ENCODE peak calls at places on chromosomes 3 and 15, in seven cellular contexts. W is HCT116, G is Panc1, N is H1, M is HepG2, A is K562, H is GM12878. P is an unnamed sample.

GRCh38 chr3:45597166-45597565 is 2.6 kb downstream of the LIMD1 start:
- DNase-seq in W (no peak), G (no peak), N (no peak), M (no peak), A (no peak), H (no peak), P (no peak)

GRCh38 chr3:25429441-25429907 is 1.4 kb downstream of the RARB start:
- DNase-seq in W (no peak), G (no peak), N (no peak), M (no peak), A (no peak), H (no peak), P (no peak)

GRCh38 chr3:134352031-134352671 is 22.1 kb downstream of the AMOTL2 start:
- DNase-seq in W (no peak), G (no peak), N (no peak), M (peak; percentile 69), A (no peak), H (no peak), P (no peak)

GRCh38 chr3:134430174-134430573 is 55.6 kb downstream of the ANAPC13 start:
- DNase-seq in W (no peak), G (no peak), N (no peak), M (no peak), A (no peak), H (no peak), P (no peak)

GRCh38 chr3:126999383-126999782 is 16.5 kb downstream of the PLXNA1 start:
- DNase-seq in W (no peak), G (no peak), N (no peak), M (no peak), A (no peak), H (no peak), P (no peak)

GRCh38 chr3:132448211-132448961 is 31.1 kb downstream of the DNAJC13 start:
- DNase-seq in W (no peak), G (no peak), N (no peak), M (no peak), A (no peak), H (peak; percentile 16), P (no peak)

GRCh38 chr3:141049681-141050080 is 1.5 kb upstream of the SPSB4 start:
- DNase-seq in W (no peak), G (no peak), N (no peak), M (no peak), A (peak; percentile 20), H (no peak), P (peak; percentile 56)

GRCh38 chr3:104628185-104628789 is 738.4 kb upstream of the ALCAM start:
- DNase-seq in W (peak; percentile 33), G (no peak), N (no peak), M (peak; percentile 32), A (peak; percentile 13), H (no peak), P (peak; percentile 37)

GRCh38 chr3:53819163-53819868 is 26.9 kb downstream of the CHDH start:
- DNase-seq in W (no peak), G (no peak), N (no peak), M (no peak), A (no peak), H (no peak), P (no peak)

GRCh38 chr3:26621891-26622633 is 510 bp upstream of the LRRC3B start:
- DNase-seq in W (no peak), G (no peak), N (no peak), M (no peak), A (no peak), H (no peak), P (no peak)

GRCh38 chr15:78822514-78822913 is 11.2 kb upstream of the ADAMTS7 start:
- DNase-seq in W (no peak), G (no peak), N (no peak), M (no peak), A (no peak), H (no peak), P (no peak)

GRCh38 chr15:73355866-73356265 is 12.9 kb downstream of the HCN4 start:
- DNase-seq in W (no peak), G (no peak), N (no peak), M (no peak), A (no peak), H (no peak), P (no peak)

GRCh38 chr3:174242311-174243041 is 616.7 kb upstream of the NAALADL2 start:
- DNase-seq in W (no peak), G (no peak), N (no peak), M (no peak), A (no peak), H (no peak), P (no peak)
- TF ChIP-seq SIN3A in W (no peak), G (no peak), N (no peak), M (no peak), A (no peak), H (no peak), P (no peak)

GRCh38 chr15:40766194-40766830 is 2.4 kb downstream of the GCHFR start:
- DNase-seq in W (no peak), G (no peak), N (no peak), M (no peak), A (no peak), H (no peak), P (peak; percentile 57)

GRCh38 chr15:40764766-40765136 is 883 bp downstream of the GCHFR start:
- DNase-seq in W (no peak), G (no peak), N (no peak), M (no peak), A (no peak), H (no peak), P (no peak)

GRCh38 chr15:40766906-40767837 is 2.6 kb upstream of the C15orf62 start:
- DNase-seq in W (no peak), G (no peak), N (no peak), M (no peak), A (peak; percentile 39), H (no peak), P (peak; percentile 33)

GRCh38 chr15:40762919-40763800 is 708 bp upstream of the GCHFR start:
- DNase-seq in W (no peak), G (no peak), N (no peak), M (peak; percentile 85), A (peak; percentile 78), H (no peak), P (peak; percentile 83)

DNA sequence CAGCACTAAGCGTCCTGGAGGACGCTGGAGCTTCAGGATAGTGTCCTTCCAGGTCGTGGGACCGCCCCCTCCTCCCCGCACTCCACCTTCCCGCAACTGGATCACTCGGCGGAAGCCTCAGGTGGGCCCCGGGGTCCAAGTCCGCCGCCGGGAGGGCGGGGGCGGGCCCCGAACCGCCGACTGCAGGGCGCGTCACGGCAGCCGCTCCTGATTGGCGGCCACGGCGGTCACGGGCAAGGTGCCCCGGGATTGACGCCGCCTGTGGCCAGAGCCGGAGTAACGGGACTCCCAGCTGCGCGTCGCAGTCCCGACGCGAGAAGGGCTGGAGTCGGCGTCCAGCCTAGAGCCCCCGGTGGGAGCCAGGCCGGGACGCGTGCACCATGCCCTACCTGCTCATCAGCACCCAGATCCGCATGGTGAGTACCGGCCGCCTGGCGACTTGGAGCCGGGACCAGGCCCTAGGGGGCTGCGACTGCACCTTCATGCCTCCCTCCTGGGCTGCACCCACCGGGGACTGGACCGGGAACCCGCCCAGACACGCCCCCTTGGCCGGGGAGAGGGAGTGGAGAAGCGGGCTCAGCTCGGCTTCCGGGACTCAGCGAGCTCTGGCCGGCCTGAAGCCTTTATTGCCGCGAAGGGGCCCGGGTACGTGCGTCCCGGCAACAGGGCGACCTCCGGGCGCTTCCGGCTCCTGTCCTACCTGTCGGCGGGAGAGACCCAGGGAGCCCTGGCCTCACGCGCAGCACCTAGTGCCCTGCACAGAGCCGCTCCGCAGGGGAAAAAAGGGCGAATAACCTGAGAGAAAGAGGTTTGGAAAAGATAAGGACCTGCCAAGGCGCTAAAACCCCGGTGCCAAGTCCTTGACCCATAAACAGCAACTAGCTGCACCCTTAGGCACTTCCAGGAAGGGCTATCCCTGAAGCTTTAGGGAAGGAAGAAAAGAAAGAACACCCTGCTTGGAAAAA is at the start of gene GCHFR:
- DNase-seq in W (no peak), G (no peak), N (no peak), M (peak; percentile 83), A (peak; percentile 93), H (no peak), P (peak; percentile 67)
- TF ChIP-seq SIN3A in W (no peak), G (no peak), N (peak; percentile 20), M (peak; percentile 85), A (peak; percentile 80), H (peak; percentile 50), P (no peak)

GRCh38 chr3:152383136-152383606 is 114.4 kb downstream of the MBNL1 start:
- DNase-seq in W (no peak), G (no peak), N (no peak), M (no peak), A (no peak), H (no peak), P (no peak)

GRCh38 chr3:152388631-152389030 is 119.9 kb downstream of the MBNL1 start:
- DNase-seq in W (no peak), G (no peak), N (no peak), M (no peak), A (no peak), H (no peak), P (no peak)

GRCh38 chr3:152386208-152386607 is 117.5 kb downstream of the MBNL1 start:
- DNase-seq in W (no peak), G (no peak), N (no peak), M (no peak), A (no peak), H (no peak), P (no peak)

GRCh38 chr3:152384412-152384811 is 115.7 kb downstream of the MBNL1 start:
- DNase-seq in W (no peak), G (no peak), N (no peak), M (no peak), A (no peak), H (no peak), P (no peak)

GRCh38 chr3:152385761-152386160 is 117.0 kb downstream of the MBNL1 start:
- DNase-seq in W (no peak), G (no peak), N (no peak), M (peak; percentile 88), A (no peak), H (no peak), P (no peak)
- TF ChIP-seq SIN3A in W (no peak), G (no peak), N (no peak), M (no peak), A (no peak), H (no peak), P (no peak)

GRCh38 chr3:98583766-98584165 is 9.6 kb downstream of the CPOX start:
- DNase-seq in W (no peak), G (no peak), N (no peak), M (no peak), A (peak; percentile 80), H (no peak), P (no peak)

GRCh38 chr3:98577178-98577895 is 16.1 kb downstream of the CPOX start:
- DNase-seq in W (no peak), G (no peak), N (no peak), M (no peak), A (no peak), H (no peak), P (no peak)

GRCh38 chr3:98580774-98581365 is 12.5 kb downstream of the CPOX start:
- DNase-seq in W (no peak), G (no peak), N (no peak), M (no peak), A (no peak), H (no peak), P (no peak)

GRCh38 chr3:98584563-98584962 is 8.8 kb downstream of the CPOX start:
- DNase-seq in W (no peak), G (no peak), N (no peak), M (no peak), A (no peak), H (no peak), P (no peak)

DNA sequence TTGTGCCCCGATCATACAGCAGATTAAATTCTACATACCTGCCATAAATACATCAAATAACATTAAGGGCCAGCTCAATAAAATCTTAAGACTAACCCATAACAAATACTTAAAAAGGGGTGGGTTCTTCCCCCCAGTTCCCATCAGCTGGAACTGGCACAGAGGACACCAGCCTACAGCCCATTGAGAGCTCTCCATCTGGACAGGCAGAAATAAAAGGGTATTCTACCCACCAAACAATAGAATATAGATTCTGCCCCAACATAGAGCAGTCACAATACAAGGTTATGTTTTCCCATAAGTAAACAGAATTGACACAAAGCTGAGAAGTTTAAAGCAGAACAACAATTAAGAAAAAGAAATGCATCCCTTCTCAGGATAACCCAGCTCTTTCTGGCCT is 11.9 kb downstream of the CPOX start:
- DNase-seq in W (no peak), G (no peak), N (no peak), M (no peak), A (no peak), H (no peak), P (no peak)
- TF ChIP-seq SIN3A in W (no peak), G (no peak), N (no peak), M (no peak), A (no peak), H (no peak), P (no peak)